ENCODE peak calls at places on chromosomes 2 and 18, in six cellular contexts. S is GM04504, X is colonic mucosa, F is thoracic aorta, B is skeletal muscle cell, I is astrocyte of the hippocampus. A is an unnamed sample.

GRCh38 chr2:200376422-200377142 is 70.1 kb downstream of the SPATS2L start:
- DNase-seq in X (peak), B (no peak), F (no peak), I (no peak), S (no peak), A (peak)

GRCh38 chr2:7116516-7116915 is 199.3 kb downstream of the RNF144A start:
- DNase-seq in F (no peak), I (no peak), B (no peak), X (no peak), S (no peak), A (no peak)

GRCh38 chr18:79257480-79257879 is 138.2 kb upstream of the NFATC1 start:
- DNase-seq in S (no peak), X (no peak), B (no peak), F (no peak), I (no peak), A (no peak)

GRCh38 chr2:162661618-162662017 is 176.9 kb downstream of the KCNH7 start:
- DNase-seq in I (no peak), S (no peak), F (no peak), X (no peak), B (no peak), A (no peak)

GRCh38 chr2:10547011-10547410 is 98.9 kb upstream of the ODC1 start:
- DNase-seq in B (no peak), S (no peak), I (no peak), X (no peak), F (no peak), A (no peak)

GRCh38 chr2:46683541-46683940 is 204.2 kb downstream of the TMEM247 start:
- DNase-seq in S (no peak), F (no peak), X (no peak), I (no peak), B (no peak), A (no peak)

GRCh38 chr18:2641638-2642037 is 13.9 kb upstream of the SMCHD1 start:
- DNase-seq in B (no peak), S (no peak), I (no peak), F (no peak), X (no peak), A (no peak)

GRCh38 chr2:60627412-60627811 is 74.0 kb upstream of the BCL11A start:
- DNase-seq in F (no peak), I (no peak), S (no peak), B (no peak), X (no peak), A (no peak)

GRCh38 chr2:81266106-81266505 is 961.6 kb upstream of the LRRTM1 start:
- DNase-seq in F (no peak), B (no peak), S (no peak), I (no peak), X (peak), A (no peak)

GRCh38 chr2:160331258-160332025 is 131.4 kb upstream of the ITGB6 start:
- DNase-seq in B (no peak), I (no peak), X (no peak), F (no peak), S (no peak), A (no peak)

GRCh38 chr2:235444101-235444597 is 49.7 kb upstream of the AGAP1 start:
- DNase-seq in I (no peak), F (no peak), B (no peak), X (peak), S (no peak), A (peak)

GRCh38 chr2:3651686-3652516 is 6.1 kb upstream of the ALLC start:
- DNase-seq in B (no peak), F (no peak), X (peak), S (no peak), I (peak), A (no peak)

GRCh38 chr18:37578886-37579513 is 13.4 kb upstream of the CELF4 start:
- DNase-seq in X (no peak), F (no peak), I (peak), B (no peak), S (no peak), A (no peak)

GRCh38 chr2:172864182-172864581 is 128.5 kb downstream of the RAPGEF4 start:
- DNase-seq in X (peak), B (peak), S (no peak), I (peak), F (no peak), A (no peak)

GRCh38 chr2:127400897-127401756 is 13.4 kb upstream of the MAP3K2 start:
- DNase-seq in I (no peak), B (no peak), F (no peak), S (no peak), X (peak), A (peak)

GRCh38 chr2:29000481-29000880 is 19.4 kb downstream of the TOGARAM2 start:
- DNase-seq in S (no peak), I (no peak), B (no peak), X (peak), F (no peak), A (no peak)